ENCODE peak calls at places on chromosome 6, in five cellular contexts. H is NB4; S is left ventricle myocardium superior; L is activated naive CD8-positive, alpha-beta T cell treated with anti-CD3 and anti-CD28 coated beads, Interleukin-2, amount 50 U/mL, for 24 hours; B is SIG-M5. N is an unnamed sample.
A peak's percentile ranks its signal among the peaks of the same experiment; 100 is the strongest.

GRCh38 chr6:152723398-152723797 is 25.7 kb downstream of the MYCT1 start:
- DNase-seq in B (no peak), S (no peak), L (no peak), H (no peak), N (no peak)

GRCh38 chr6:158653577-158654354 is 3.9 kb downstream of the SYTL3 start:
- DNase-seq in H (peak; percentile 75), B (no peak), L (peak; percentile 82), S (peak; percentile 44), N (peak; percentile 80)

GRCh38 chr6:75278474-75279077 is 6.0 kb downstream of the TMEM30A start:
- DNase-seq in L (no peak), S (no peak), H (no peak), B (no peak), N (no peak)

GRCh38 chr6:75600694-75601265 is 900 bp upstream of the SENP6 start:
- DNase-seq in L (no peak), B (no peak), H (peak; percentile 38), S (no peak), N (no peak)

GRCh38 chr6:135090819-135091218 is 36.2 kb upstream of the HBS1L start:
- DNase-seq in S (no peak), H (no peak), B (no peak), L (no peak), N (no peak)

GRCh38 chr6:90399970-90400369 is 103.3 kb upstream of the BACH2 start:
- DNase-seq in L (peak; percentile 58), B (no peak), H (peak; percentile 72), S (no peak), N (no peak)

GRCh38 chr6:98525860-98526259 is 308.5 kb upstream of the POU3F2 start:
- DNase-seq in B (no peak), L (no peak), H (no peak), S (no peak), N (no peak)

GRCh38 chr6:108423982-108424695 is 129.3 kb downstream of the AFG1L start:
- DNase-seq in S (no peak), B (no peak), L (no peak), H (peak; percentile 57), N (no peak)

GRCh38 chr6:17381429-17382147 is 11.8 kb upstream of the CAP2 start:
- DNase-seq in B (no peak), H (no peak), S (no peak), L (no peak), N (no peak)

GRCh38 chr6:158756126-158756525 is 63.0 kb downstream of the EZR start:
- DNase-seq in H (no peak), B (no peak), L (no peak), S (no peak), N (no peak)

GRCh38 chr6:27442932-27443331 is 30.0 kb downstream of the ZNF184 start:
- DNase-seq in S (no peak), H (no peak), L (no peak), B (no peak), N (no peak)